ENCODE peak calls at places on chromosome 6, in four cellular contexts. R is H1, F is IMR-90, V is mesendoderm. C is an unnamed sample.

GRCh38 chr6:53906842-53907241 is 112.0 kb downstream of the LRRC1 start:
- DNase-seq in V (no peak), R (no peak), F (peak; percentile 39), C (peak; percentile 38)

GRCh38 chr6:70673054-70673453 is 5.4 kb downstream of the SMAP1 start:
- DNase-seq in R (no peak), V (peak; percentile 34), F (no peak), C (peak; percentile 6)

GRCh38 chr6:130675072-130675471 is 152.1 kb upstream of the SMLR1 start:
- DNase-seq in V (no peak), F (peak; percentile 84), R (no peak), C (peak; percentile 82)

GRCh38 chr6:168711049-168711640 is 270.2 kb downstream of the SMOC2 start:
- DNase-seq in V (no peak), F (no peak), R (no peak), C (no peak)

GRCh38 chr6:153170511-153170910 is 39.4 kb upstream of the RGS17 start:
- DNase-seq in R (no peak), F (peak; percentile 52), V (peak; percentile 42), C (peak; percentile 71)

GRCh38 chr6:78353040-78353439 is 514.3 kb upstream of the IRAK1BP1 start:
- DNase-seq in R (no peak), F (no peak), V (no peak), C (no peak)

GRCh38 chr6:114284281-114284680 is 58.5 kb downstream of the HS3ST5 start:
- DNase-seq in F (no peak), V (no peak), R (no peak), C (no peak)

GRCh38 chr6:147063469-147064031 is 140.7 kb upstream of the STXBP5 start:
- DNase-seq in R (no peak), F (peak; percentile 89), V (peak; percentile 71), C (peak; percentile 78)

GRCh38 chr6:84524636-84525035 is 239.8 kb downstream of the TBX18 start:
- DNase-seq in V (no peak), R (no peak), F (no peak), C (no peak)

GRCh38 chr6:50708664-50709365 is 4.5 kb upstream of the TFAP2D start:
- DNase-seq in F (no peak), R (no peak), V (no peak), C (no peak)

GRCh38 chr6:7424967-7425807 is 35.6 kb downstream of the RIOK1 start:
- DNase-seq in F (peak; percentile 41), V (peak; percentile 28), R (no peak), C (peak; percentile 41)

GRCh38 chr6:153568601-153569000 is 437.5 kb upstream of the RGS17 start:
- DNase-seq in R (no peak), F (no peak), V (peak; percentile 29), C (peak; percentile 33)

GRCh38 chr6:150547511-150548222 is 52.0 kb upstream of the PLEKHG1 start:
- DNase-seq in R (no peak), F (no peak), V (peak; percentile 52), C (no peak)

GRCh38 chr6:11762782-11763459 is 15.7 kb downstream of the ADTRP start:
- DNase-seq in V (no peak), R (no peak), F (no peak), C (no peak)

GRCh38 chr6:166330612-166331011 is 11.7 kb downstream of the SFT2D1 start:
- DNase-seq in V (peak; percentile 96), R (peak; percentile 79), F (peak; percentile 23), C (peak; percentile 40)

GRCh38 chr6:28218312-28219248 is 6.5 kb upstream of the ZSCAN9 start:
- DNase-seq in F (peak; percentile 61), V (peak; percentile 64), R (no peak), C (peak; percentile 63)

GRCh38 chr6:107116328-107116892 is 1.1 kb upstream of the BEND3 start:
- DNase-seq in R (peak; percentile 87), F (no peak), V (peak; percentile 92), C (peak; percentile 42)

GRCh38 chr6:144197919-144198318 is 47.6 kb downstream of the STX11 start:
- DNase-seq in F (no peak), R (no peak), V (peak; percentile 30), C (no peak)

GRCh38 chr6:33693186-33694158 is 18.0 kb downstream of the UQCC2 start:
- DNase-seq in F (no peak), V (no peak), R (no peak), C (peak; percentile 75)

GRCh38 chr6:105503641-105504040 is 100.8 kb upstream of the PREP start:
- DNase-seq in V (no peak), R (no peak), F (no peak), C (no peak)

GRCh38 chr6:35185302-35185681 is 28.5 kb upstream of the SCUBE3 start:
- DNase-seq in F (peak; percentile 51), R (no peak), V (no peak), C (peak; percentile 55)

DNA sequence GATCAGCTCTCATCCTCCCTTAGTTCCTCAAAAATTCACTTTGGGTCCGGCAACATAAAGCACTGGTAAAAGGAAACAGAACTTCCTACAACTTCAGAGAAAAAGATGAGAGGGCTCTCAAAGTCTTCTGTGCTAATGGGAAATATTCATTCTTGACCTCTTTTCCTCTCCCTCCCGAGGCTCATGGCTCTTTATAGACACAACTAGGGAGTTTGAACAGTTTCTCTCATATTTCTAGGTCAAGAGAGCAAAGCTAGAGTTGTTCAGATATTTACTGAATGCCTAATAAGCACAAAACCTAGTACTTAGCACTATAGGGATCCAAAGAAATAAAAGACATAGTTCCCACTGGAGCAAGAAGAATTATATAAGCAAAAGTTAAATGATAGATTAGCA is 124.1 kb upstream of the TCF21 start:
- DNase-seq in R (no peak), V (no peak), F (no peak), C (no peak)
- H2BK120ac ChIP-seq in R (no peak overlapping the region), V (no peak overlapping the region), F (peak overlapping the region; percentile 88), C (peak overlapping the region; percentile 27)

DNA sequence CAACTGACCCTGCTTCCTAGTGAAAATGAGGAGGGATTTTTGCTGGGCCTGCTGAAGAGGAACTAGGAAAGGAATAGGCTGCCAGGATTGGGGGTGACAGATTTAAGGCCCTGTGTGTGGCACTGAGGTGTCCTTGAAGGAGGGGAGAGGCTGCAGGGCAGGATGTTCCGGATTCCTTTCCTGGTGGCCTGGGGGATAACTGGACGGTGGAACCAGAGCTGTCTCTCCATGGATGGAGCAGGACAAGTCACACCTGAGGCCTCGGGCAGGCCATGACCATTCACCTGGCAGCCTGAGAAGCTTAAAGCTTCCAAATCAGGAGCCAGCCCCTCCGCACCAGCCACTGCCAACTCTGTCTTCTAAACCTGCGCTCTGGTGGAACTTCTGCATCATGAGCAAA is 56.0 kb upstream of the SLC22A23 start:
- DNase-seq in V (no peak), R (no peak), F (no peak), C (no peak)
- H2BK120ac ChIP-seq in V (no peak overlapping the region), R (no peak overlapping the region), F (peak overlapping the region; percentile 13), C (no peak overlapping the region)

DNA sequence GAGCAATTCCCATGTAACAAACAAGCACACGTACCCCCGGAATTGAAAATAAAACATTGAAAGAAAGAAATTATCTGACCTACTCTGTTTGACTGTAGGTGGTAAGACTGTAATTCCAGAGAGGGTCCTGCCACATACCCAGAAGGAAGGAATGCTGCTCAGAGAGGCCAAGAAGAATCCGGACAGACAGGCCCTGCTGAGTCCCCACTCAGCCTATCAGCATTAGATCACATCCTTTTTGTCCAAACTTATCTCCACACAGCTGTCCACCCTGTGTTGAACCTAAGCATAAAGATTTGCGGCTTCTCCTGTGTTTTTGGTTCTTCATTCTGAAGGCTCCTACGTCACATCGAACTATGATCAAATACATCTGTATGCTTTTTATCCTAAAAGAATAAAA is 591.9 kb downstream of the QKI start:
- DNase-seq in R (no peak), F (no peak), V (no peak), C (no peak)
- H2BK120ac ChIP-seq in R (no peak overlapping the region), F (no peak overlapping the region), V (no peak overlapping the region), C (no peak overlapping the region)

GRCh38 chr6:27161603-27161945 is 85.9 kb upstream of the PRSS16 start:
- DNase-seq in V (no peak), F (no peak), R (no peak), C (no peak)
- H2BK120ac ChIP-seq in V (no peak overlapping the region), F (no peak overlapping the region), R (no peak overlapping the region), C (no peak overlapping the region)

GRCh38 chr6:15077964-15078363 is 167.9 kb upstream of the JARID2 start:
- DNase-seq in R (peak; percentile 88), V (peak; percentile 95), F (no peak), C (no peak)
- H2BK120ac ChIP-seq in R (peak overlapping the region; percentile 81), V (peak overlapping the region; percentile 88), F (no peak overlapping the region), C (no peak overlapping the region)

GRCh38 chr6:110039364-110039995 is 61.4 kb downstream of the GPR6 start:
- DNase-seq in F (peak; percentile 87), V (peak; percentile 94), R (peak; percentile 86), C (peak; percentile 82)
- H2BK120ac ChIP-seq in F (no peak overlapping the region), V (no peak overlapping the region), R (no peak overlapping the region), C (no peak overlapping the region)

DNA sequence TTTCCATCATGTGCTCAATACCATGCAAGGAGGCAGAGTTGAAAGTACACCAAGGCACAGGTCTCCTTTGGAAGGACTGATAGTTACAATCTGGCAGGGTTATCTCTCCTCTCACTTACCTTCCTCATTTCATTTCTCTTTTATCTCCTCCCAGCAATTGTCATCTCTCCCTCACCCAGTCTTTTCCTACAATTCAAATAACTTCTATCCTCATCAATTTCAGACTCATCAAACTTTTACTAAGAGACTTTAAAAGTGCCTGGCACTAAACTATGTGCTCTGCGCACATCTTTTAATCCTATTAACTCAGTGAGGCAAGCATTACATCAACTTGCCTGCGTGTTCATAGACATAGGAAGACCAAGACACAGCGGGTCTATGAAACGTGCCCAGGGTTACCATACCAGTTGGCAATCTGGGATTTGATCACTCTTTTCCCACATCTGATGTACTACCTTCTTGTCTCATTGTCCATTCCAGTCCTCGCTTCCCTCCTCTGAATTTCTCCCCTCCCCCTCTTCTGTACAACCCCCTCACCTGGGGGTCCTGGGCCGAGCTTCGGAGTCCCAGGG is 1.2 kb downstream of the VARS1 start:
- DNase-seq in R (no peak), V (no peak), F (peak; percentile 40), C (peak; percentile 55)
- H2BK120ac ChIP-seq in R (no peak overlapping the region), V (no peak overlapping the region), F (no peak overlapping the region), C (peak overlapping the region; percentile 73)

GRCh38 chr6:160955508-160956295 is 35.9 kb upstream of the MAP3K4 start:
- DNase-seq in V (no peak), R (no peak), F (no peak), C (no peak)
- H2BK120ac ChIP-seq in V (no peak overlapping the region), R (no peak overlapping the region), F (no peak overlapping the region), C (no peak overlapping the region)